ENCODE peak calls at places on chromosomes 12 and 14, in four cellular contexts. C is gastrocnemius medialis, H is AG09309, Z is fibroblast of the aortic adventitia. E is an unnamed sample.

GRCh38 chr12:120048258-120048657 is 59.2 kb downstream of the BICDL1 start:
- DNase-seq in C (no peak), H (no peak), Z (no peak), E (no peak)

GRCh38 chr12:108508243-108508642 is 6.8 kb upstream of the FICD start:
- DNase-seq in C (no peak), H (no peak), Z (no peak), E (no peak)

GRCh38 chr14:79825046-79825521 is 386.2 kb downstream of the DIO2 start:
- DNase-seq in C (no peak), H (peak; percentile 25), Z (peak; percentile 16), E (peak; percentile 23)

GRCh38 chr12:128486951-128487350 is 220.0 kb downstream of the TMEM132C start:
- DNase-seq in C (no peak), H (no peak), Z (no peak), E (peak; percentile 4)

GRCh38 chr12:53989227-53990113 is 4.5 kb downstream of the HOXC10 start:
- DNase-seq in C (no peak), H (no peak), Z (peak; percentile 62), E (no peak)

GRCh38 chr12:91103101-91103500 is 8.2 kb downstream of the LUM start:
- DNase-seq in C (no peak), H (no peak), Z (no peak), E (no peak)

GRCh38 chr12:64077922-64078321 is 144.2 kb downstream of the KICS2 start:
- DNase-seq in C (no peak), H (no peak), Z (peak; percentile 28), E (no peak)

GRCh38 chr12:8493084-8493483 is 20.2 kb upstream of the CLEC4D start:
- DNase-seq in C (no peak), H (no peak), Z (no peak), E (no peak)

GRCh38 chr14:35858521-35859209 is 32.5 kb downstream of the BRMS1L start:
- DNase-seq in C (no peak), H (no peak), Z (peak; percentile 47), E (no peak)

GRCh38 chr12:70255311-70255710 is 12.1 kb downstream of the CNOT2 start:
- DNase-seq in C (no peak), H (no peak), Z (peak; percentile 25), E (no peak)

GRCh38 chr12:19288603-19289244 is 150.6 kb upstream of the AEBP2 start:
- DNase-seq in C (no peak), H (no peak), Z (peak; percentile 74), E (no peak)

GRCh38 chr14:74584966-74585365 is 27.1 kb downstream of the LTBP2 start:
- DNase-seq in C (no peak), H (no peak), Z (no peak), E (no peak)

GRCh38 chr14:98692832-98693231 is 579.2 kb downstream of the BCL11B start:
- DNase-seq in C (no peak), H (no peak), Z (no peak), E (no peak)

GRCh38 chr12:52896190-52897100 is 8.4 kb downstream of the KRT8 start:
- DNase-seq in C (no peak), H (no peak), Z (peak; percentile 52), E (no peak)

GRCh38 chr14:94307410-94307992 is 14.4 kb upstream of the SERPINA10 start:
- DNase-seq in C (no peak), H (no peak), Z (no peak), E (no peak)

GRCh38 chr12:2378835-2379330 is 326.1 kb downstream of the CACNA1C start:
- DNase-seq in C (no peak), H (no peak), Z (no peak), E (no peak)

GRCh38 chr12:51863921-51864700 is 15.6 kb upstream of the FIGNL2 start:
- DNase-seq in C (no peak), H (no peak), Z (no peak), E (no peak)

GRCh38 chr12:22971247-22971646 is 346.3 kb downstream of the ETNK1 start:
- DNase-seq in C (no peak), H (no peak), Z (no peak), E (no peak)

GRCh38 chr14:69428289-69428998 is 30.0 kb downstream of the SLC39A9 start:
- DNase-seq in C (no peak), H (no peak), Z (no peak), E (no peak)

GRCh38 chr12:91316825-91317224 is 134.2 kb upstream of the DCN start:
- DNase-seq in C (no peak), H (no peak), Z (peak; percentile 66), E (no peak)

GRCh38 chr14:100237735-100238418 is 1.1 kb upstream of the YY1 start:
- DNase-seq in C (peak; percentile 51), H (no peak), Z (peak; percentile 44), E (peak; percentile 70)

GRCh38 chr12:11746024-11746771 is 96.7 kb downstream of the ETV6 start:
- DNase-seq in C (no peak), H (peak; percentile 81), Z (no peak), E (no peak)

GRCh38 chr14:38256358-38256840 is 506 bp upstream of the CLEC14A start:
- DNase-seq in C (no peak), H (peak; percentile 14), Z (peak; percentile 69), E (no peak)

GRCh38 chr14:103679351-103679750 is 35.9 kb downstream of the XRCC3 start:
- DNase-seq in C (no peak), H (no peak), Z (no peak), E (peak; percentile 42)
- TF ChIP-seq CTCF in C (no peak), H (peak; percentile 47), Z (peak; percentile 47), E (peak; percentile 60)

DNA sequence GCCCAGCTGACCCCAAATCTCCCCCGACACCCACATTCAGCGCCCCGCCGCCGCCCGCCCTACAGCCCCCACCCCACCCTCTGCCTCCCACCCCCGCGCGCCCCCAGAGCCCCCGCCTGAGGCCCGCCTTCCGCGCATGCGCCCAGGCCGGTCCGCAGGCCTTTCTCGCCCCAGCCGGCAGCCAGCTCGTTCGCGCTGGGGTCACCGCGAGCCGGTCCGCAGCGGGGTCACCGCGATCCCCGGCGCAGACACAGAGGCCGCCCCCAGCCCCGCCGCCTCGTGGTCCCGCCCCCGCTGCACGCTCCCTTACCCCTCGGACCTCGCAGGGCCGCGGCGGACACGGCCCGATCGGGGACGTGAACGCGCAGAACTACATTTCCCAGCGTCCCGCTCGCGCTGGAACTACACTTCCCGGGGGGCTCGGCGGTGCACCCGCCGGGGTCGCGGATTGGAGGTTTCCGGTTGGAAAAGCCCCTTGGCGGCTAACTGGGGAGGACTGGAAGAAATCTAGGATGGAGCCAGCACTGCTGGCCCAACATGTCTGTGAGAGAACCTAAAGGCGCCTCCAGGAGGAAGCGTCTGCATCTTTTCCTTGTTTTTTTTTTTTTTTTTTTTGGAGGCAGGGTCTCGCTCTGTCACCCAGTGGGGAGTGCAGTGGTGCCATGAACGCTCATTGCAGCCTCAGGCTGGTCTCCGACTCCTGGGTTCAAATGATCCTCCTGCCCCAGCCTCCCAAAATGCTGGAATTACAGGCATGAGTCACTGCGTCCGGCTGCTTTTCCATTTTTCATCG is at the start of gene ZNF605:
- DNase-seq in C (peak; percentile 78), H (peak; percentile 55), Z (peak; percentile 89), E (peak; percentile 91)
- TF ChIP-seq CTCF in C (no peak), H (no peak), Z (no peak), E (no peak)

GRCh38 chr12:6701078-6701768 is 608 bp upstream of the PIANP start:
- DNase-seq in C (no peak), H (no peak), Z (no peak), E (no peak)

GRCh38 chr12:6700646-6701051 is at the start of gene PIANP:
- DNase-seq in C (no peak), H (no peak), Z (no peak), E (no peak)

GRCh38 chr12:6699989-6700645 is 498 bp downstream of the PIANP start:
- DNase-seq in C (no peak), H (no peak), Z (no peak), E (no peak)

GRCh38 chr12:6699259-6699988 is 1.2 kb downstream of the PIANP start:
- DNase-seq in C (no peak), H (no peak), Z (no peak), E (no peak)

DNA sequence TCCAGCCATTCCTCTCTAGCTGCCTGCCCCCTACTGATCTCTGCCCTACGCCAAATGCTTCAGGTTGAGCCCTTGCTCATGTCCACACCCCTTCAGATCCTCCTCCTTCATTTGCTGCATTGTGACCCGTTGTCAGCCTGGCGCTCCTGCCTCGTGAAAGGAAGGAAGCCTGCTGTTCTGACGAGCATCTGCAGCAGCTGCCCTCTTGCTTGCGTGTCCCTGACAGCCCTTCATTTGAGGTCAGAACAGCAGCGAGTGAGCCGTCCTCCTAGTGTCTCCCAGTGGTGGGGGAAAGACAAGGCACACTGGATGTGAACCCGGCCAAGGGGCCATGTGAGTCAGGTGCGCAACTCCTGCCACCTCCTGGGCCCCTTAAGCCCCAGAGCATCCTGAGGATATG is 3.0 kb upstream of the PIANP start:
- DNase-seq in C (no peak), H (no peak), Z (no peak), E (no peak)
- TF ChIP-seq CTCF in C (no peak), H (no peak), Z (no peak), E (no peak)

GRCh38 chr12:10505620-10506019 is at the start of gene EIF2S3B:
- DNase-seq in C (no peak), H (no peak), Z (no peak), E (no peak)

GRCh38 chr12:10498042-10498441 is 7.6 kb upstream of the EIF2S3B start:
- DNase-seq in C (no peak), H (no peak), Z (no peak), E (no peak)

GRCh38 chr12:10497602-10498001 is 8.1 kb upstream of the EIF2S3B start:
- DNase-seq in C (no peak), H (no peak), Z (no peak), E (no peak)

GRCh38 chr12:10503460-10503859 is 2.2 kb upstream of the EIF2S3B start:
- DNase-seq in C (no peak), H (no peak), Z (no peak), E (no peak)

GRCh38 chr12:10501031-10501430 is 4.7 kb upstream of the EIF2S3B start:
- DNase-seq in C (no peak), H (peak; percentile 0), Z (peak; percentile 28), E (no peak)
- TF ChIP-seq CTCF in C (no peak), H (peak; percentile 38), Z (peak; percentile 22), E (peak; percentile 37)

E was measured in heart right ventricle.